ENCODE peak calls at places on chromosomes 12 and 14, in nine cellular contexts. X is A172; S is NCI-H1092 treated with DMSO at 0.1 percent for 48 hours; F is fibroblast of the conjunctiva; E is Daoy; Y is amniotic stem cell; G is upper lobe of right lung; U is SJCRH30; B is activated CD4-positive, CD25-positive, alpha-beta regulatory T cell. L is an unnamed sample.

GRCh38 chr12:82994117-82994516 is 307.4 kb downstream of the TMTC2 start:
- DNase-seq in X (no peak), S (no peak), F (no peak), E (no peak), Y (no peak), G (no peak), U (no peak), B (no peak), L (no peak)

GRCh38 chr12:19608039-19608438 is 168.7 kb downstream of the AEBP2 start:
- DNase-seq in X (no peak), S (no peak), F (no peak), E (no peak), Y (no peak), G (no peak), U (no peak), B (no peak), L (no peak)

GRCh38 chr14:58805057-58805456 is 167.3 kb downstream of the DACT1 start:
- DNase-seq in X (no peak), S (peak; percentile 59), F (peak; percentile 72), E (no peak), Y (no peak), G (no peak), U (no peak), B (no peak), L (no peak)

GRCh38 chr12:10959777-10960176 is 20.7 kb upstream of the TAS2R14 start:
- DNase-seq in X (no peak), S (no peak), F (no peak), E (no peak), Y (no peak), G (no peak), U (no peak), B (no peak), L (no peak)

GRCh38 chr12:78562358-78563205 is 302.0 kb upstream of the SYT1 start:
- DNase-seq in X (peak; percentile 17), S (peak; percentile 38), F (peak; percentile 3), E (no peak), Y (no peak), G (no peak), U (no peak), B (no peak), L (no peak)

GRCh38 chr14:32366995-32367394 is 37.9 kb downstream of the AKAP6 start:
- DNase-seq in X (no peak), S (peak; percentile 43), F (peak; percentile 57), E (no peak), Y (no peak), G (no peak), U (peak; percentile 59), B (no peak), L (no peak)

GRCh38 chr12:107990325-107990724 is 138.8 kb upstream of the WSCD2 start:
- DNase-seq in X (peak; percentile 21), S (peak; percentile 35), F (no peak), E (peak; percentile 55), Y (no peak), G (peak; percentile 52), U (peak; percentile 24), B (no peak), L (no peak)

GRCh38 chr12:132393991-132394949 is 64.9 kb upstream of the GALNT9 start:
- DNase-seq in X (peak; percentile 70), S (no peak), F (no peak), E (no peak), Y (no peak), G (peak; percentile 52), U (no peak), B (no peak), L (no peak)

GRCh38 chr14:73717998-73718741 is 4.0 kb upstream of the PNMA1 start:
- DNase-seq in X (no peak), S (no peak), F (no peak), E (no peak), Y (no peak), G (peak; percentile 51), U (no peak), B (no peak), L (no peak)

GRCh38 chr12:53696285-53696654 is 20.4 kb upstream of the ATP5MC2 start:
- DNase-seq in X (peak; percentile 89), S (peak; percentile 92), F (peak; percentile 64), E (peak; percentile 87), Y (peak; percentile 40), G (no peak), U (peak; percentile 28), B (no peak), L (no peak)

GRCh38 chr12:62640910-62641448 is 174.4 kb downstream of the MON2 start:
- DNase-seq in X (peak; percentile 55), S (no peak), F (no peak), E (peak; percentile 66), Y (no peak), G (no peak), U (no peak), B (no peak), L (no peak)

GRCh38 chr12:78712834-78713455 is 151.6 kb upstream of the SYT1 start:
- DNase-seq in X (no peak), S (no peak), F (no peak), E (no peak), Y (no peak), G (no peak), U (no peak), B (no peak), L (no peak)

GRCh38 chr14:49294736-49295135 is 291.4 kb downstream of the RPS29 start:
- DNase-seq in X (no peak), S (no peak), F (no peak), E (no peak), Y (no peak), G (no peak), U (no peak), B (no peak), L (no peak)

GRCh38 chr12:101552277-101552676 is 42.5 kb upstream of the MYBPC1 start:
- DNase-seq in X (peak; percentile 5), S (no peak), F (peak; percentile 43), E (peak; percentile 20), Y (no peak), G (no peak), U (peak; percentile 87), B (no peak), L (no peak)

GRCh38 chr12:115008951-115009350 is 325.0 kb upstream of the TBX3 start:
- DNase-seq in X (no peak), S (no peak), F (no peak), E (no peak), Y (no peak), G (no peak), U (no peak), B (no peak), L (no peak)

GRCh38 chr12:26748741-26749431 is 84.1 kb downstream of the ITPR2 start:
- DNase-seq in X (peak; percentile 22), S (no peak), F (peak; percentile 8), E (peak; percentile 44), Y (no peak), G (no peak), U (no peak), B (no peak), L (no peak)

GRCh38 chr14:32383337-32384009 is 54.4 kb downstream of the AKAP6 start:
- DNase-seq in X (no peak), S (no peak), F (no peak), E (no peak), Y (no peak), G (no peak), U (no peak), B (no peak), L (no peak)

GRCh38 chr12:70467908-70468733 is 102.0 kb downstream of the KCNMB4 start:
- DNase-seq in X (no peak), S (no peak), F (no peak), E (peak; percentile 69), Y (no peak), G (no peak), U (peak; percentile 55), B (no peak), L (no peak)

GRCh38 chr14:68510201-68510600 is 282.7 kb downstream of the ZFP36L1 start:
- DNase-seq in X (no peak), S (no peak), F (peak; percentile 89), E (peak; percentile 58), Y (peak; percentile 60), G (no peak), U (no peak), B (no peak), L (peak; percentile 61)

GRCh38 chr12:92538970-92539749 is 163.6 kb upstream of the PLEKHG7 start:
- DNase-seq in X (peak; percentile 87), S (no peak), F (peak; percentile 17), E (peak; percentile 74), Y (no peak), G (no peak), U (peak; percentile 25), B (no peak), L (no peak)

GRCh38 chr14:60215127-60215444 is 33.9 kb upstream of the PPM1A start:
- DNase-seq in X (no peak), S (no peak), F (no peak), E (no peak), Y (no peak), G (no peak), U (no peak), B (no peak), L (no peak)

GRCh38 chr12:115528466-115528865 is 749.0 kb downstream of the MED13L start:
- DNase-seq in X (no peak), S (no peak), F (no peak), E (no peak), Y (no peak), G (no peak), U (no peak), B (no peak), L (no peak)

GRCh38 chr12:118098911-118099671 is 4.7 kb downstream of the VSIG10 start:
- DNase-seq in X (no peak), S (no peak), F (no peak), E (no peak), Y (no peak), G (no peak), U (peak; percentile 5), B (no peak), L (no peak)

GRCh38 chr14:102390486-102390885 is 27.7 kb downstream of the TECPR2 start:
- DNase-seq in X (no peak), S (no peak), F (peak; percentile 43), E (no peak), Y (no peak), G (no peak), U (no peak), B (no peak), L (no peak)

GRCh38 chr14:73255693-73256225 is 18.5 kb downstream of the PAPLN start:
- DNase-seq in X (no peak), S (no peak), F (no peak), E (no peak), Y (no peak), G (no peak), U (no peak), B (no peak), L (no peak)

GRCh38 chr12:6241495-6241894 is 41.3 kb downstream of the CD9 start:
- DNase-seq in X (no peak), S (no peak), F (no peak), E (no peak), Y (no peak), G (peak; percentile 88), U (peak; percentile 96), B (no peak), L (no peak)

GRCh38 chr12:96263449-96263902 is 69.3 kb downstream of the ELK3 start:
- DNase-seq in X (no peak), S (peak; percentile 87), F (no peak), E (no peak), Y (no peak), G (no peak), U (no peak), B (no peak), L (no peak)

GRCh38 chr12:84911331-84912190 is 1.0 kb downstream of the SLC6A15 start:
- DNase-seq in X (peak; percentile 32), S (peak; percentile 37), F (peak; percentile 84), E (peak; percentile 90), Y (peak; percentile 34), G (peak; percentile 68), U (peak; percentile 82), B (no peak), L (peak; percentile 77)

GRCh38 chr14:83120187-83120586 is 1586.5 kb upstream of the SEL1L start:
- DNase-seq in X (no peak), S (no peak), F (no peak), E (no peak), Y (no peak), G (no peak), U (no peak), B (no peak), L (no peak)

GRCh38 chr12:41277019-41277770 is 89.1 kb downstream of the PDZRN4 start:
- DNase-seq in X (peak; percentile 5), S (peak; percentile 42), F (peak; percentile 22), E (no peak), Y (peak; percentile 13), G (no peak), U (peak; percentile 35), B (no peak), L (no peak)